ENCODE peak calls at places on chromosomes 13 and 19, in eight cellular contexts. W is stimulated activated CD8-positive, alpha-beta memory T cell treated with anti-CD3 and anti-CD28 coated beads, Interleukin-2, amount 100 ng/mL, for 1 hour; B is AG09319; R is activated naive CD8-positive, alpha-beta T cell treated with anti-CD3 and anti-CD28 coated beads for 36 hours; Y is activated T-cell treated with anti-CD3 and anti-CD28 coated beads for 24 hours; H is AG20443; P is C1 segment of cervical spinal cord; V is H54. F is an unnamed sample.

GRCh38 chr19:54481326-54481930 is 8.3 kb upstream of the CDC42EP5 start:
- DNase-seq in Y (peak; percentile 33), P (peak; percentile 1), R (peak; percentile 46), V (no peak), B (no peak), H (peak; percentile 68), W (no peak), F (no peak)

GRCh38 chr19:29269641-29270040 is 56.7 kb upstream of the UQCRFS1 start:
- DNase-seq in Y (no peak), B (no peak), R (no peak), H (no peak), P (no peak), W (no peak), V (no peak), F (no peak)

GRCh38 chr19:45640849-45641273 is 1.7 kb upstream of the EML2 start:
- DNase-seq in P (no peak), R (peak; percentile 62), W (no peak), H (peak; percentile 6), B (no peak), V (no peak), Y (peak; percentile 28), F (no peak)

GRCh38 chr19:52410276-52410675 is 12.6 kb downstream of the ZNF528 start:
- DNase-seq in W (no peak), Y (no peak), P (no peak), V (no peak), R (no peak), B (no peak), H (no peak), F (no peak)

GRCh38 chr13:103046676-103047075 is 19.5 kb downstream of the SLC10A2 start:
- DNase-seq in V (no peak), P (no peak), Y (no peak), W (no peak), H (no peak), B (no peak), R (no peak), F (no peak)

GRCh38 chr19:18496167-18496979 is 25.5 kb downstream of the ELL start:
- DNase-seq in W (peak; percentile 23), R (peak; percentile 61), Y (peak; percentile 33), V (peak; percentile 78), P (no peak), B (no peak), H (peak; percentile 65), F (peak; percentile 93)

GRCh38 chr13:72651196-72651595 is 76.2 kb downstream of the MZT1 start:
- DNase-seq in Y (no peak), B (no peak), V (no peak), W (no peak), H (no peak), P (no peak), R (no peak), F (no peak)

GRCh38 chr19:50312967-50313811 is 16.0 kb downstream of the KCNC3 start:
- DNase-seq in V (no peak), R (no peak), H (no peak), W (no peak), B (no peak), Y (no peak), P (no peak), F (no peak)